ENCODE peak calls at places on chromosomes 5 and 9, in five cellular contexts. T, F, N, Y and M are unnamed samples.

GRCh38 chr9:93467462-93467861 is 14.1 kb upstream of the FAM120AOS start:
- DNase-seq in F (no peak), T (no peak), N (no peak), Y (peak), M (no peak)

GRCh38 chr5:77631166-77631582 is 7.3 kb downstream of the OTP start:
- DNase-seq in Y (no peak), T (no peak), N (no peak), F (no peak), M (no peak)

GRCh38 chr5:36875789-36876388 is 680 bp upstream of the NIPBL start:
- DNase-seq in Y (peak), N (peak), T (peak), F (peak), M (peak)

GRCh38 chr9:27387722-27388121 is 90.8 kb upstream of the EQTN start:
- DNase-seq in N (no peak), F (no peak), Y (no peak), T (no peak), M (no peak)

GRCh38 chr9:136437839-136438547 is 1.7 kb downstream of the INPP5E start:
- DNase-seq in T (peak), F (no peak), N (no peak), Y (no peak), M (peak)

GRCh38 chr5:124979174-124979573 is 232.7 kb upstream of the ZNF608 start:
- DNase-seq in T (no peak), F (no peak), N (no peak), Y (no peak), M (no peak)

GRCh38 chr5:3905521-3905920 is 309.9 kb downstream of the IRX1 start:
- DNase-seq in Y (no peak), F (no peak), T (no peak), N (no peak), M (no peak)

GRCh38 chr9:104872959-104873850 is 54.8 kb downstream of the ABCA1 start:
- DNase-seq in F (no peak), Y (no peak), T (peak), N (no peak), M (peak)

GRCh38 chr9:8384126-8384525 is 584.5 kb upstream of the DMAC1 start:
- DNase-seq in N (no peak), F (no peak), T (peak), Y (no peak), M (no peak)

GRCh38 chr9:130770679-130771442 is 64.2 kb upstream of the ABL1 start:
- DNase-seq in F (peak), Y (peak), N (no peak), T (peak), M (peak)

GRCh38 chr5:128534729-128535128 is 3.3 kb downstream of the FBN2 start:
- DNase-seq in F (no peak), Y (no peak), T (no peak), N (no peak), M (peak)

GRCh38 chr5:72353046-72353445 is 32.9 kb downstream of the PTCD2 start:
- DNase-seq in F (no peak), T (peak), N (no peak), Y (no peak), M (peak)

GRCh38 chr9:70480405-70480980 is 66.0 kb upstream of the KLF9 start:
- DNase-seq in F (no peak), T (peak), N (no peak), Y (peak), M (peak)

GRCh38 chr9:129740666-129741464 is 12.0 kb downstream of the PTGES start:
- DNase-seq in N (no peak), T (no peak), Y (no peak), F (no peak), M (no peak)

GRCh38 chr9:111037744-111038335 is 430 bp downstream of the LPAR1 start:
- DNase-seq in Y (no peak), T (peak), N (no peak), F (peak), M (peak)

GRCh38 chr5:52838306-52839015 is 50.7 kb downstream of the ITGA1 start:
- DNase-seq in N (no peak), F (no peak), T (no peak), Y (no peak), M (no peak)

GRCh38 chr5:151659001-151659754 is 27.5 kb downstream of the SPARC start:
- DNase-seq in N (peak), T (peak), Y (peak), F (peak), M (peak)

GRCh38 chr9:123350590-123351310 is 5.2 kb upstream of the CRB2 start:
- DNase-seq in T (no peak), N (no peak), F (no peak), Y (no peak), M (no peak)

GRCh38 chr5:122051569-122051968 is 26.5 kb downstream of the LOX start:
- DNase-seq in F (no peak), Y (no peak), T (no peak), N (no peak), M (no peak)

GRCh38 chr5:1005904-1006655 is 2.5 kb upstream of the NKD2 start:
- DNase-seq in F (no peak), T (no peak), Y (no peak), N (no peak), M (no peak)

GRCh38 chr9:35553670-35554543 is 51.2 kb upstream of the TESK1 start:
- DNase-seq in T (peak), N (peak), Y (no peak), F (peak), M (peak)

GRCh38 chr9:130445268-130445983 is 665 bp downstream of the ASS1 start:
- DNase-seq in Y (no peak), N (no peak), F (no peak), T (peak), M (peak)

GRCh38 chr9:135370411-135371375 is 108.9 kb upstream of the PPP1R26 start:
- DNase-seq in T (no peak), Y (peak), F (no peak), N (no peak), M (no peak)

GRCh38 chr9:35733109-35733541 is 659 bp downstream of the CREB3 start:
- DNase-seq in T (peak), F (peak), N (no peak), Y (peak), M (peak)

GRCh38 chr5:131224387-131225191 is 39.3 kb upstream of the CDC42SE2 start:
- DNase-seq in Y (no peak), F (no peak), T (no peak), N (peak), M (no peak)

GRCh38 chr5:94941113-94941765 is 322.8 kb downstream of the SLF1 start:
- DNase-seq in F (no peak), T (no peak), N (no peak), Y (no peak), M (no peak)

GRCh38 chr5:58116346-58116745 is 343.5 kb downstream of the PLK2 start:
- DNase-seq in F (no peak), T (no peak), N (no peak), Y (no peak), M (no peak)

GRCh38 chr5:32754251-32754650 is 43.1 kb downstream of the NPR3 start:
- DNase-seq in F (no peak), Y (no peak), T (peak), N (no peak), M (no peak)

GRCh38 chr9:115118471-115119156 is 657 bp upstream of the TNC start:
- DNase-seq in Y (peak), F (peak), N (no peak), T (peak), M (peak)